ENCODE peak calls at places on chromosome 12, in five cellular contexts. K is K562, Z is GM23338, E is IMR-90, H is progenitor cell of endocrine pancreas. W is an unnamed sample.

GRCh38 chr12:103569278-103569677 is 17.8 kb upstream of the STAB2 start:
- DNase-seq in K (no peak), Z (no peak), E (no peak), H (no peak), W (no peak)

GRCh38 chr12:102438047-102438822 is 42.1 kb downstream of the IGF1 start:
- DNase-seq in K (peak; percentile 62), Z (no peak), E (peak; percentile 73), H (no peak), W (no peak)

GRCh38 chr12:24496755-24497154 is 452.1 kb downstream of the BCAT1 start:
- DNase-seq in K (no peak), Z (no peak), E (peak; percentile 80), H (no peak), W (no peak)

GRCh38 chr12:119446459-119446858 is 111.9 kb downstream of the CCDC60 start:
- DNase-seq in K (no peak), Z (no peak), E (no peak), H (no peak), W (no peak)

GRCh38 chr12:117421068-117421771 is 59.8 kb upstream of the NOS1 start:
- DNase-seq in K (no peak), Z (no peak), E (no peak), H (no peak), W (no peak)

GRCh38 chr12:32476446-32476845 is 77.1 kb downstream of the FGD4 start:
- DNase-seq in K (no peak), Z (no peak), E (no peak), H (no peak), W (no peak)

GRCh38 chr12:100211698-100212097 is 11.1 kb downstream of the ACTR6 start:
- DNase-seq in K (no peak), Z (no peak), E (no peak), H (no peak), W (no peak)

GRCh38 chr12:117857632-117858274 is 111.0 kb downstream of the KSR2 start:
- DNase-seq in K (peak; percentile 58), Z (peak; percentile 91), E (peak; percentile 22), H (peak; percentile 23), W (no peak)

GRCh38 chr12:50934371-50934851 is 17.9 kb upstream of the HIGD1C start:
- DNase-seq in K (no peak), Z (no peak), E (no peak), H (no peak), W (no peak)

DNA sequence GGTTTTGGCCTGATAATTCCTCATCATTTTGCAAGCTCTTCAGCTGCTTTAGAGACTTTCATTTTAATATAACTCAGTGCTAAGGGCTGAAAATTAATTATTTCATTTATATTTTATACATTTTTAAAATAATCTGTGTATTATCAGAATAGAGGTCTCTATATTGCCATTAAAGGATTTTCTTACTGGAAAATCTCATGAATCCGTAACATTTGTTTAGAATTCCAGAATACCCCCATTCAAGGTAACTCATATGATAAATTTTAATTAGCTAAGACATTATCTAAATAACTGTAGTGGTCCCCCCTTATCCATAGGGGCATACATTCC is 51.6 kb downstream of the BMAL2 start:
- DNase-seq in K (no peak), Z (no peak), E (no peak), H (no peak), W (no peak)
- TF ChIP-seq CTCF in K (no peak), Z (no peak), E (no peak), H (no peak), W (no peak)

GRCh38 chr12:14416658-14417057 is 51.2 kb downstream of the ATF7IP start:
- DNase-seq in K (no peak), Z (peak; percentile 79), E (peak; percentile 93), H (no peak), W (no peak)
- TF ChIP-seq CTCF in K (no peak), Z (no peak), E (peak; percentile 52), H (no peak), W (peak; percentile 47)

GRCh38 chr12:44347145-44347544 is 511.3 kb downstream of the TMEM117 start:
- DNase-seq in K (no peak), Z (no peak), E (no peak), H (no peak), W (no peak)

GRCh38 chr12:44342371-44342770 is 506.5 kb downstream of the TMEM117 start:
- DNase-seq in K (no peak), Z (no peak), E (no peak), H (no peak), W (no peak)
- TF ChIP-seq CTCF in K (no peak), Z (no peak), E (no peak), H (no peak), W (no peak)

DNA sequence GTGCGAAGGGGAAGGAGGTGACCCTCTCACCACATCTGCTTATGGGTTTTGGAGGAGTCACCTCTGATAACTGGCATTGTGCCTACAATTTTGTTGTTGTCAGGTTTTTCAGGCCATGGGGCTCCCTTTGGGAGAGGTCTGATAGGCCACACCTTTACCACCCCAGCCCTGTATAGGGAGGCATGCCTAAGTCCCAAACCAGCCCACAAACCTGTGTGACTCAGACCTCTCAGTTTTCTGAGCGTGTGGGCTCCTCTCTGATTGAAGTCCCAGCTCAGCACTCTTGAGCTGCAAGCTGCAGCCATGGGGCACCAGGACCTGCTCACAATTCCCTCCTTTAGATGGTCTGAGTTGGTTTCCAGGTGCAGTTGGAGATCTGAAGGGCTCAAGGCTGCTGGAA is 1429.3 kb upstream of the TMEM132C start:
- DNase-seq in K (no peak), Z (no peak), E (no peak), H (no peak), W (no peak)
- TF ChIP-seq CTCF in K (no peak), Z (no peak), E (no peak), H (no peak), W (no peak)

DNA sequence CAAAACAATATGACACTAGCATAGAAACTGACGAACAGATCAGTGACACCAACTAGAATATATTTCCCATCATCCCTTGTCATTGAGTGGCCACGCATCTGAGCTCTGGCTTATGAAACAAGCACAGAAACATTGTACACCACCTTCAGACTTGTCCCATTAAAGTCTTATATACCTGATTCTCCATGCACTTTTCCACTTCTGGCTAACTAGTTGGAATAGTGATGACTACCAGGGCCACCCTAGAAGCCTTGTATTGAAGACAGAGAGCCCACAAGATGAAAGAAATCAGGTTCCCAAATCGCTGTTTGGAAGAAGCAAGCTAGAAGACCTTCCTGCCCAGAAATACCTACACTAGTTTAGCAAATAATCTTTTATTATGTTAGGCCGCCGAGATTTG is 99.7 kb upstream of the PPM1H start:
- DNase-seq in K (no peak), Z (no peak), E (no peak), H (no peak), W (no peak)
- TF ChIP-seq CTCF in K (no peak), Z (no peak), E (no peak), H (no peak), W (no peak)

DNA sequence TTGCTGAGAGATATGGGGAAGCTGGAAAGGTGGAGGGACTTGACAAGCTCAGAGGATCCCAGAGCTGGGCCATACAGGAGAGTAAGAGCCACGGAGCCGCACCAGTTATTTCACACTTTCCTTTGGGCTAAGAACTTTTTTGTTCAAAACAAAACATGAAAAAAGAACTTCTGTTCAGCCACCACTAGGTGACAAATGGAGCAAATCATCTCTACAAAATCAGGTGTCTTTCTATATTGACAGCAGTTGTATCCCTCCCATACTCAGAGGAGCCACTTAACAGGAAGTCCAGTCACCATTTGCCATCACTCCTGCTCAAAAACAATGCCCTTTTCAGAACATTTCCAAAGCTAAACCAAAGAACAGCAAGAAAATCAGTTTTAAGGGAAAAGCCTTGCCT is 70.3 kb upstream of the DBX2 start:
- DNase-seq in K (no peak), Z (peak; percentile 38), E (no peak), H (no peak), W (no peak)
- TF ChIP-seq CTCF in K (no peak), Z (no peak), E (no peak), H (peak; percentile 14), W (no peak)

GRCh38 chr12:3364226-3364625 is 126.8 kb upstream of the PRMT8 start:
- DNase-seq in K (no peak), Z (no peak), E (no peak), H (no peak), W (no peak)

GRCh38 chr12:3364661-3365264 is 126.2 kb upstream of the PRMT8 start:
- DNase-seq in K (no peak), Z (no peak), E (no peak), H (no peak), W (no peak)

GRCh38 chr12:3363608-3364007 is 127.4 kb upstream of the PRMT8 start:
- DNase-seq in K (no peak), Z (no peak), E (no peak), H (no peak), W (no peak)

GRCh38 chr12:3366451-3367155 is 124.4 kb upstream of the PRMT8 start:
- DNase-seq in K (no peak), Z (peak; percentile 53), E (no peak), H (no peak), W (no peak)

DNA sequence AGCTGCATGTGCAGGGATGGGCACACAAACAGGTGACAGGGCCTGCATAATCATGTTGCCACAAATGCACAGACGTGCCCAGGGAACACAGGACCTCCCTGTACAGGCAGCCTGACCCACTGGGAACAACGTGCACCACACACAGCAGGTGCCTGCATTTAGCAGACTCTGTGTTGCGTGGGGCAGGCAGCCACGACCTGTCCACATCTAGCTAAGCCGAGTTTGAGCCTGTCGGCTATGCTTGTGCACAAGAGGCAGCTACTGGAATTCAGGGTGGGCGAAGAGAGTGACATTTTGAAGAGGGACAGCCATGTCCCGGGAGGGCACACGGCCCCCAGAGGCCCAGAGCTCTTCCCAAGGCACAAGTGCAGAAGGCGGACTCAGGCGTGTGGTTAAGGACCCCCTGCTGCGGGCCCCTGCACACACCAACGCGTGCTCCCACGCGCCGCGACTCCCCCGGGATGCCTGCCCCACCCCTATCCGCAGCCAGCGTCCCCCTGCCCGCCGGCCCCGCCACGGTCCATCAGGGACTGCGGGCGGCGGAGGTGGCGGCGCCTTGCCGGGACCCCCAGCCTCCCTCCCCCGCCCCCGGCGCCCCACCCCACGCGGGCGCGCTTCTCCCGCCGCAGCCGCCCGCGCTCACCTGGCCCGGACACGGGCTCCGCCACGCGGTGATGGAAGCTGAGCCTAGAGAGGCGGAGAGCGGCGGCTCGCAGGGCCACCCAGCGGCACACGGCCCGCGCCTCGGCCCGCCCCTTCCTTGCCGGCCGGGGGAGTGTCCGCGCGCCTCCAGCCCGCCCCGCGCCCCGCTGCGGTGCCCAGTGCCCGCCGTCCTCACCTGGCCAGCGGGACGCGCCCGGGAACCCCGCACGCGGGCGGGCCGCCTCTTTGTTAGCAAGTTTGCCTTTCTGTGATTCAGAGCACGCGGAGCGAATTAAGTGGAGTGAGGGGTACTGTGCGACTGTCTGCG is 125.3 kb upstream of the PRMT8 start:
- DNase-seq in K (no peak), Z (peak; percentile 74), E (no peak), H (peak; percentile 55), W (no peak)
- TF ChIP-seq CTCF in K (no peak), Z (peak; percentile 6), E (no peak), H (peak; percentile 19), W (no peak)

W was measured in osteocyte.